ENCODE peak calls at places on chromosomes 3 and 15, in ten cellular contexts. E is Kasumi-1; X is lower lobe of right lung; P is activated CD8-positive, alpha-beta T cell treated with anti-CD3 and anti-CD28 coated beads for 36 hours; F is NCI-H2081; V is CD4-positive, CD25-positive, alpha-beta regulatory T cell; N is GM20000; R is lower leg skin; H is left ventricle myocardium superior; L is posterior cingulate gyrus. Z is an unnamed sample.

GRCh38 chr3:120264963-120265362 is 20.1 kb downstream of the GPR156 start:
- DNase-seq in E (no peak), X (no peak), P (no peak), F (no peak), V (no peak), N (no peak), R (no peak), H (no peak), L (no peak), Z (no peak)

GRCh38 chr3:142288032-142288638 is 62.8 kb upstream of the GK5 start:
- DNase-seq in E (no peak), X (no peak), P (no peak), F (no peak), V (no peak), N (no peak), R (no peak), H (no peak), L (no peak), Z (no peak)

GRCh38 chr15:70088887-70089691 is 8.6 kb downstream of the TLE3 start:
- DNase-seq in E (no peak), X (no peak), P (no peak), F (no peak), V (no peak), N (no peak), R (no peak), H (peak), L (no peak), Z (no peak)

GRCh38 chr3:69115731-69116130 is 6.7 kb downstream of the LMOD3 start:
- DNase-seq in E (no peak), X (no peak), P (no peak), F (no peak), V (no peak), N (no peak), R (no peak), H (no peak), L (no peak), Z (no peak)

GRCh38 chr3:141960731-141961130 is 84.3 kb downstream of the ATP1B3 start:
- DNase-seq in E (no peak), X (no peak), P (no peak), F (no peak), V (no peak), N (no peak), R (no peak), H (no peak), L (no peak), Z (no peak)

GRCh38 chr15:68404056-68404798 is 27.7 kb downstream of the ITGA11 start:
- DNase-seq in E (no peak), X (no peak), P (no peak), F (no peak), V (no peak), N (no peak), R (no peak), H (no peak), L (no peak), Z (no peak)

GRCh38 chr3:42960781-42961180 is 18.3 kb upstream of the GASK1A start:
- DNase-seq in E (no peak), X (no peak), P (no peak), F (no peak), V (no peak), N (no peak), R (no peak), H (no peak), L (no peak), Z (no peak)

GRCh38 chr3:110623571-110623970 is 448.0 kb upstream of the NECTIN3 start:
- DNase-seq in E (no peak), X (no peak), P (no peak), F (no peak), V (no peak), N (no peak), R (no peak), H (no peak), L (no peak), Z (no peak)

GRCh38 chr3:14725015-14725431 is 50.1 kb downstream of the C3orf20 start:
- DNase-seq in E (no peak), X (no peak), P (no peak), F (no peak), V (no peak), N (no peak), R (peak), H (no peak), L (no peak), Z (no peak)

GRCh38 chr3:19645093-19645492 is 288.9 kb downstream of the EFHB start:
- DNase-seq in E (peak), X (no peak), P (no peak), F (no peak), V (no peak), N (peak), R (no peak), H (no peak), L (no peak), Z (no peak)

GRCh38 chr15:32936283-32936918 is 218.6 kb downstream of the GREM1 start:
- DNase-seq in E (peak), X (no peak), P (no peak), F (peak), V (no peak), N (peak), R (no peak), H (no peak), L (no peak), Z (no peak)

GRCh38 chr3:37272743-37273142 is 98.4 kb upstream of the LRRFIP2 start:
- DNase-seq in E (no peak), X (no peak), P (no peak), F (no peak), V (no peak), N (no peak), R (no peak), H (no peak), L (no peak), Z (no peak)

GRCh38 chr3:47347217-47347801 is 33.5 kb upstream of the PTPN23 start:
- DNase-seq in E (peak), X (no peak), P (no peak), F (no peak), V (no peak), N (peak), R (peak), H (no peak), L (no peak), Z (no peak)

GRCh38 chr3:52153389-52154096 is 680 bp downstream of the POC1A start:
- DNase-seq in E (peak), X (peak), P (peak), F (peak), V (no peak), N (no peak), R (peak), H (no peak), L (no peak), Z (no peak)

GRCh38 chr15:77456746-77457618 is 36.3 kb downstream of the HMG20A start:
- DNase-seq in E (no peak), X (no peak), P (no peak), F (peak), V (no peak), N (no peak), R (no peak), H (no peak), L (no peak), Z (peak)

Z was measured in NCI-H2227 treated with DMSO at 0.1 percent for 48 hours.